ENCODE peak calls at places on chromosomes 4 and X, in five cellular contexts. I is heart left ventricle; S is CD8-positive, alpha-beta T cell; W is tibial nerve; F is left ventricle myocardium inferior. D is an unnamed sample.

GRCh38 chr4:8586671-8587468 is 5.7 kb upstream of the CPZ start:
- DNase-seq in I (peak; percentile 16), S (no peak), W (no peak), F (no peak), D (no peak)

GRCh38 chr4:141656031-141656430 is 19.6 kb downstream of the IL15 start:
- DNase-seq in I (no peak), S (no peak), W (no peak), F (no peak), D (no peak)

GRCh38 chrX:386768-387575 is at the start of gene PPP2R3B:
- DNase-seq in I (peak; percentile 100), S (peak; percentile 99), W (peak; percentile 89), F (peak; percentile 99), D (peak; percentile 91)

GRCh38 chr4:108450236-108450898 is 170.0 kb upstream of the RPL34 start:
- DNase-seq in I (no peak), S (no peak), W (no peak), F (no peak), D (no peak)

GRCh38 chr4:181301735-181302380 is 941.3 kb upstream of the TENM3 start:
- DNase-seq in I (no peak), S (no peak), W (no peak), F (peak; percentile 20), D (peak; percentile 11)

GRCh38 chrX:125744914-125745313 is 421.2 kb downstream of the DCAF12L2 start:
- DNase-seq in I (no peak), S (no peak), W (no peak), F (no peak), D (no peak)

GRCh38 chr4:7581477-7581876 is 146.7 kb upstream of the PSAPL1 start:
- DNase-seq in I (peak; percentile 37), S (no peak), W (no peak), F (no peak), D (no peak)

GRCh38 chr4:120317713-120318112 is 251.1 kb upstream of the MAD2L1 start:
- DNase-seq in I (no peak), S (no peak), W (peak; percentile 8), F (no peak), D (no peak)

GRCh38 chr4:158809611-158810486 is 41.0 kb downstream of the FNIP2 start:
- DNase-seq in I (no peak), S (no peak), W (peak; percentile 57), F (no peak), D (peak; percentile 85)

GRCh38 chrX:134949271-134949670 is 41.5 kb upstream of the SMIM10 start:
- DNase-seq in I (no peak), S (no peak), W (no peak), F (no peak), D (no peak)

GRCh38 chr4:139816856-139817255 is 151.2 kb downstream of the MGST2 start:
- DNase-seq in I (no peak), S (no peak), W (no peak), F (no peak), D (no peak)

GRCh38 chr4:139817657-139818452 is 152.2 kb downstream of the MGST2 start:
- DNase-seq in I (peak; percentile 58), S (no peak), W (no peak), F (no peak), D (peak; percentile 36)

GRCh38 chr4:139810710-139811109 is 145.1 kb downstream of the MGST2 start:
- DNase-seq in I (no peak), S (no peak), W (no peak), F (no peak), D (no peak)

GRCh38 chr4:139815646-139816601 is 150.3 kb downstream of the MGST2 start:
- DNase-seq in I (peak; percentile 70), S (no peak), W (peak; percentile 40), F (peak; percentile 25), D (peak; percentile 66)

GRCh38 chr4:139814285-139815015 is 148.8 kb downstream of the MGST2 start:
- DNase-seq in I (no peak), S (no peak), W (no peak), F (no peak), D (no peak)
- H3K27ac ChIP-seq in I (peak overlapping the region; percentile 81), S (no peak overlapping the region), W (no peak overlapping the region), F (peak overlapping the region; percentile 76), D (no peak overlapping the region)

GRCh38 chrX:7233632-7234406 is 85.9 kb upstream of the PUDP start:
- DNase-seq in I (no peak), S (no peak), W (no peak), F (no peak), D (no peak)
- H3K4me1 ChIP-seq in I (no peaks in the 10 kb centered on the region), S (no peaks in the 10 kb centered on the region), W (no peaks in the 10 kb centered on the region), F (no peaks in the 10 kb centered on the region), D (no peaks in the 10 kb centered on the region)

GRCh38 chrX:69178592-69178991 is 13.3 kb upstream of the PJA1 start:
- DNase-seq in I (no peak), S (peak; percentile 25), W (no peak), F (no peak), D (no peak)

GRCh38 chrX:69177511-69178162 is 12.4 kb upstream of the PJA1 start:
- DNase-seq in I (no peak), S (peak; percentile 32), W (no peak), F (no peak), D (no peak)

GRCh38 chrX:69182818-69183375 is 17.6 kb upstream of the PJA1 start:
- DNase-seq in I (no peak), S (no peak), W (no peak), F (no peak), D (no peak)

GRCh38 chrX:69173906-69174305 is 8.7 kb upstream of the PJA1 start:
- DNase-seq in I (no peak), S (no peak), W (no peak), F (no peak), D (no peak)

GRCh38 chrX:69179380-69179911 is 14.2 kb upstream of the PJA1 start:
- DNase-seq in I (no peak), S (no peak), W (no peak), F (no peak), D (no peak)
- TF ChIP-seq CTCF in I (no peak), S (no peak), W (no peak), F (no peak), D (no peak)

GRCh38 chr4:10097906-10098769 is 18.5 kb downstream of the WDR1 start:
- DNase-seq in I (no peak), S (no peak), W (no peak), F (no peak), D (no peak)

GRCh38 chr4:10098770-10099139 is 17.8 kb downstream of the WDR1 start:
- DNase-seq in I (no peak), S (no peak), W (no peak), F (no peak), D (no peak)

GRCh38 chr4:10101559-10102192 is 14.9 kb downstream of the WDR1 start:
- DNase-seq in I (no peak), S (no peak), W (no peak), F (no peak), D (no peak)

GRCh38 chr4:10100734-10101216 is 15.8 kb downstream of the WDR1 start:
- DNase-seq in I (no peak), S (no peak), W (no peak), F (no peak), D (no peak)

DNA sequence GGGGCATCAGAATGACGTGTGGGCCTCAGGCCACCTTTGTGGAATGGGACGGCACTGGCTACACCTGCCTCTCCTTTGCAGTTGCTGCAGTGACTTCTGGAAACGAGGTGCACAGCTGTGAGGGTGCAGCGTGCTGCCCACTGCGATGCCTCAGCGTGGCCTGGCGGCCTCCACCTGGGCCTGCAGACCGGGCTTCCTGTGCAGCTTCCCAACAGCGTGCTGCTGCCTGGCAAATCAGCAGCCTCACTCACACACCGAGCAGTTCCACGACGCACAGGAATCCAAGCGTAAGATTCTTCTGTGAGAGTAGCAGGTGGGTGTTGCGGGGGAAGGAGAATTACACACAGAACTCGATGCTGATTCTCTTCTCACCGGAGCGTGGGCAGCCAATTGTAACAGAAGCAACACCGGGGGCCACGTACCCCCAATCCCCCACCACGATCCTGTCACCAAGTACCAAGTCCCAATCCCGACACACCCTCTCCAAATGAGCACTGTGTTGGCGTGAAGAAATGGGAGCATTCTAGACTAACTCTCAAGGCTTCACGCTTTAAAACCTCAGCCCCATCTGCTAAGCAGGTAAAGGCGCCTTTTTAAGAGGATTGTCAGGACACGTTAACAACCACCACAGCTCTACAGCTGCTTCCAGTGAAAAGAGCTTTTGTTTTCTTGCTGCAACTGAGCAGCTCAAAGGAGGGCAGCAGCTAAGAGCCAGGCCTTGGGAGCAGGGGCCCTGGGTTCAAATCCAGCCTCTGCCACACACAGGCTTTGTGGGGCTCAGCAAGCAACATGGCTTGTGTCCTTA is 16.9 kb downstream of the WDR1 start:
- DNase-seq in I (no peak), S (peak; percentile 60), W (no peak), F (no peak), D (no peak)
- H3K27ac ChIP-seq in I (no peak overlapping the region), S (peak overlapping the region; percentile 7), W (no peak overlapping the region), F (peak overlapping the region; percentile 81), D (no peak overlapping the region)